ENCODE peak calls at places on chromosomes 1 and 21, in four cellular contexts. One of them, this sample, is unnamed.

GRCh38 chr1:48048064-48048463 is 50.9 kb upstream of the TRABD2B start:
- DNase-seq in GM23248: peak; percentile 92
- DNase-seq in lower lobe of right lung: no peak
- DNase-seq in hypothalamus: no peak
- DNase-seq in this sample: no peak

GRCh38 chr1:45617618-45618017 is 6.2 kb downstream of the CCDC17 start:
- DNase-seq in GM23248: peak; percentile 41
- DNase-seq in lower lobe of right lung: no peak
- DNase-seq in hypothalamus: no peak
- DNase-seq in this sample: no peak

GRCh38 chr1:17089496-17089895 is 29.8 kb downstream of the PADI2 start:
- DNase-seq in GM23248: no peak
- DNase-seq in lower lobe of right lung: no peak
- DNase-seq in hypothalamus: peak; percentile 72
- DNase-seq in this sample: no peak

GRCh38 chr1:155975375-155976061 is 2.8 kb downstream of the ARHGEF2 start:
- DNase-seq in GM23248: no peak
- DNase-seq in lower lobe of right lung: no peak
- DNase-seq in hypothalamus: no peak
- DNase-seq in this sample: no peak

GRCh38 chr1:171188388-171189266 is 3.5 kb downstream of the FMO2 start:
- DNase-seq in GM23248: peak; percentile 74
- DNase-seq in lower lobe of right lung: peak; percentile 52
- DNase-seq in hypothalamus: no peak
- DNase-seq in this sample: no peak

GRCh38 chr1:172144445-172145060 is 275.9 kb upstream of the C1orf105 start:
- DNase-seq in GM23248: peak; percentile 99
- DNase-seq in lower lobe of right lung: peak; percentile 45
- DNase-seq in hypothalamus: no peak
- DNase-seq in this sample: no peak

GRCh38 chr1:53860967-53861411 is 22.9 kb upstream of the NDC1 start:
- DNase-seq in GM23248: peak; percentile 79
- DNase-seq in lower lobe of right lung: no peak
- DNase-seq in hypothalamus: no peak
- DNase-seq in this sample: peak; percentile 36

GRCh38 chr1:16189003-16189402 is 23.4 kb downstream of the ARHGEF19 start:
- DNase-seq in GM23248: peak; percentile 61
- DNase-seq in lower lobe of right lung: no peak
- DNase-seq in hypothalamus: no peak
- DNase-seq in this sample: no peak

GRCh38 chr1:167186198-167186750 is 34.4 kb upstream of the POU2F1 start:
- DNase-seq in GM23248: no peak
- DNase-seq in lower lobe of right lung: no peak
- DNase-seq in hypothalamus: no peak
- DNase-seq in this sample: no peak

GRCh38 chr1:98110674-98111073 is 189.8 kb upstream of the DPYD start:
- DNase-seq in GM23248: peak; percentile 52
- DNase-seq in lower lobe of right lung: no peak
- DNase-seq in hypothalamus: no peak
- DNase-seq in this sample: no peak

GRCh38 chr1:118986839-118987430 is 1.2 kb downstream of the TBX15 start:
- DNase-seq in GM23248: peak; percentile 62
- DNase-seq in lower lobe of right lung: no peak
- DNase-seq in hypothalamus: no peak
- DNase-seq in this sample: no peak

GRCh38 chr1:64172458-64172983 is 30.9 kb upstream of the UBE2U start:
- DNase-seq in GM23248: peak; percentile 33
- DNase-seq in lower lobe of right lung: no peak
- DNase-seq in hypothalamus: no peak
- DNase-seq in this sample: no peak

GRCh38 chr1:147794570-147794969 is 34.2 kb upstream of the GJA5 start:
- DNase-seq in GM23248: no peak
- DNase-seq in lower lobe of right lung: no peak
- DNase-seq in hypothalamus: no peak
- DNase-seq in this sample: no peak

GRCh38 chr1:43304287-43304615 is 3.5 kb downstream of the TIE1 start:
- DNase-seq in GM23248: no peak
- DNase-seq in lower lobe of right lung: peak; percentile 21
- DNase-seq in hypothalamus: no peak
- DNase-seq in this sample: no peak

GRCh38 chr1:2528016-2528415 is 1.6 kb upstream of the PANK4 start:
- DNase-seq in GM23248: no peak
- DNase-seq in lower lobe of right lung: no peak
- DNase-seq in hypothalamus: peak; percentile 74
- DNase-seq in this sample: no peak

GRCh38 chr21:44729336-44730027 is 18.1 kb upstream of the TSPEAR start:
- DNase-seq in GM23248: no peak
- DNase-seq in lower lobe of right lung: no peak
- DNase-seq in hypothalamus: no peak
- DNase-seq in this sample: no peak

GRCh38 chr1:241706967-241707366 is 54.9 kb downstream of the WDR64 start:
- DNase-seq in GM23248: peak; percentile 86
- DNase-seq in lower lobe of right lung: no peak
- DNase-seq in hypothalamus: no peak
- DNase-seq in this sample: no peak

GRCh38 chr1:43107664-43108063 is 64.4 kb downstream of the EBNA1BP2 start:
- DNase-seq in GM23248: no peak
- DNase-seq in lower lobe of right lung: no peak
- DNase-seq in hypothalamus: no peak
- DNase-seq in this sample: no peak

GRCh38 chr1:154975409-154976205 is 1.1 kb downstream of the CKS1B start:
- DNase-seq in GM23248: peak; percentile 78
- DNase-seq in lower lobe of right lung: peak; percentile 81
- DNase-seq in hypothalamus: peak; percentile 30
- DNase-seq in this sample: no peak

GRCh38 chr1:246210751-246211150 is 296.3 kb downstream of the SMYD3 start:
- DNase-seq in GM23248: no peak
- DNase-seq in lower lobe of right lung: no peak
- DNase-seq in hypothalamus: peak; percentile 9
- DNase-seq in this sample: no peak

GRCh38 chr1:204102719-204103118 is 29.8 kb downstream of the SOX13 start:
- DNase-seq in GM23248: peak; percentile 43
- DNase-seq in lower lobe of right lung: no peak
- DNase-seq in hypothalamus: no peak
- DNase-seq in this sample: peak; percentile 47

GRCh38 chr1:32884726-32885125 is 1.6 kb upstream of the HPCA start:
- DNase-seq in GM23248: no peak
- DNase-seq in lower lobe of right lung: no peak
- DNase-seq in hypothalamus: no peak
- DNase-seq in this sample: no peak

GRCh38 chr1:154142358-154142757 is 12.5 kb downstream of the NUP210L start:
- DNase-seq in GM23248: no peak
- DNase-seq in lower lobe of right lung: no peak
- DNase-seq in hypothalamus: no peak
- DNase-seq in this sample: no peak

GRCh38 chr1:244461254-244462071 is at the start of gene CATSPERE:
- DNase-seq in GM23248: peak; percentile 95
- DNase-seq in lower lobe of right lung: peak; percentile 94
- DNase-seq in hypothalamus: peak; percentile 77
- DNase-seq in this sample: peak; percentile 78

GRCh38 chr1:234478481-234479309 is at the start of gene TARBP1:
- DNase-seq in GM23248: peak; percentile 91
- DNase-seq in lower lobe of right lung: peak; percentile 80
- DNase-seq in hypothalamus: peak; percentile 63
- DNase-seq in this sample: peak; percentile 87

GRCh38 chr1:100866041-100866900 is 28.4 kb downstream of the EXTL2 start:
- DNase-seq in GM23248: peak; percentile 71
- DNase-seq in lower lobe of right lung: no peak
- DNase-seq in hypothalamus: no peak
- DNase-seq in this sample: no peak

GRCh38 chr1:195462646-195463045 is 1145.6 kb downstream of the KCNT2 start:
- DNase-seq in GM23248: peak; percentile 68
- DNase-seq in lower lobe of right lung: no peak
- DNase-seq in hypothalamus: no peak
- DNase-seq in this sample: no peak

GRCh38 chr21:42441963-42442362 is 38.3 kb downstream of the UBASH3A start:
- DNase-seq in GM23248: no peak
- DNase-seq in lower lobe of right lung: no peak
- DNase-seq in hypothalamus: no peak
- DNase-seq in this sample: no peak

GRCh38 chr1:98783821-98784220 is 122.3 kb downstream of the SNX7 start:
- DNase-seq in GM23248: no peak
- DNase-seq in lower lobe of right lung: no peak
- DNase-seq in hypothalamus: no peak
- DNase-seq in this sample: no peak

GRCh38 chr1:16300436-16300835 is 51.8 kb downstream of the FBXO42 start:
- DNase-seq in GM23248: no peak
- DNase-seq in lower lobe of right lung: no peak
- DNase-seq in hypothalamus: no peak
- DNase-seq in this sample: no peak

GRCh38 chr1:31414692-31415370 is 1.8 kb downstream of the SERINC2 start:
- DNase-seq in GM23248: peak; percentile 43
- DNase-seq in lower lobe of right lung: no peak
- DNase-seq in hypothalamus: no peak
- DNase-seq in this sample: no peak

GRCh38 chr1:3553166-3553939 is 58.0 kb downstream of the MEGF6 start:
- DNase-seq in GM23248: peak; percentile 44
- DNase-seq in lower lobe of right lung: no peak
- DNase-seq in hypothalamus: no peak
- DNase-seq in this sample: no peak

GRCh38 chr1:207032528-207033017 is at the start of gene C1orf116:
- DNase-seq in GM23248: no peak
- DNase-seq in lower lobe of right lung: peak; percentile 79
- DNase-seq in hypothalamus: no peak
- DNase-seq in this sample: peak; percentile 55